ENCODE peak calls at places on chromosomes 6 and 20, in six cellular contexts. C is progenitor cell of endocrine pancreas, A is HEK293T, J is HCT116, U is activated T-cell treated with anti-CD3 and anti-CD28 coated beads for 24 hours, G is amygdala. R is an unnamed sample.

GRCh38 chr20:19661717-19662637 is 96.1 kb upstream of the RIN2 start:
- DNase-seq in G (peak), C (peak), J (peak), U (peak), A (peak), R (peak)

GRCh38 chr6:5422321-5422915 is 161.1 kb downstream of the FARS2 start:
- DNase-seq in J (peak), A (peak), U (no peak), G (no peak), C (no peak), R (peak)

GRCh38 chr20:10705801-10706459 is 32.1 kb upstream of the JAG1 start:
- DNase-seq in G (no peak), C (no peak), J (peak), U (no peak), A (no peak), R (no peak)

GRCh38 chr6:160494576-160494975 is 146.4 kb downstream of the SLC22A3 start:
- DNase-seq in C (no peak), J (no peak), A (no peak), G (no peak), U (no peak), R (no peak)

GRCh38 chr20:17556842-17557674 is 12.8 kb upstream of the DSTN start:
- DNase-seq in G (no peak), J (no peak), A (no peak), C (no peak), U (no peak), R (no peak)

GRCh38 chr6:3390698-3391097 is 66.2 kb downstream of the SLC22A23 start:
- DNase-seq in U (no peak), C (no peak), G (no peak), J (peak), A (no peak), R (no peak)

GRCh38 chr6:50600280-50600679 is 113.0 kb upstream of the TFAP2D start:
- DNase-seq in J (no peak), U (no peak), C (no peak), G (no peak), A (no peak), R (no peak)

GRCh38 chr20:17513956-17514355 is 17.2 kb downstream of the BFSP1 start:
- DNase-seq in U (no peak), J (no peak), C (no peak), G (no peak), A (no peak), R (no peak)

GRCh38 chr6:47456536-47456975 is 21.0 kb upstream of the CD2AP start:
- DNase-seq in J (no peak), G (no peak), A (no peak), C (no peak), U (no peak), R (no peak)

GRCh38 chr6:115766745-115767462 is 293.8 kb downstream of the FRK start:
- DNase-seq in C (no peak), U (no peak), A (no peak), G (no peak), J (no peak), R (no peak)

GRCh38 chr6:21396313-21396712 is 197.2 kb upstream of the SOX4 start:
- DNase-seq in U (no peak), J (no peak), A (no peak), G (no peak), C (no peak), R (no peak)

GRCh38 chr6:168132531-168133184 is 53.6 kb upstream of the FRMD1 start:
- DNase-seq in A (peak), G (peak), U (no peak), C (peak), J (no peak), R (no peak)

GRCh38 chr6:141326426-141326825 is 806.3 kb upstream of the GJE1 start:
- DNase-seq in J (peak), G (no peak), A (no peak), C (no peak), U (peak), R (no peak)

GRCh38 chr6:143205983-143206382 is 145.3 kb downstream of the AIG1 start:
- DNase-seq in G (no peak), U (no peak), J (no peak), C (no peak), A (no peak), R (no peak)

GRCh38 chr6:12751694-12752304 is 35.2 kb downstream of the PHACTR1 start:
- DNase-seq in J (no peak), U (no peak), G (no peak), C (peak), A (peak), R (peak)

GRCh38 chr6:37061157-37061804 is 55.8 kb downstream of the FGD2 start:
- DNase-seq in U (no peak), G (peak), J (no peak), C (no peak), A (no peak), R (no peak)

GRCh38 chr6:45896783-45897441 is 118.7 kb downstream of the CLIC5 start:
- DNase-seq in C (no peak), A (no peak), J (no peak), G (no peak), U (no peak), R (no peak)

GRCh38 chr20:25984933-25985332 is 288.3 kb upstream of the ZNF337 start:
- DNase-seq in C (no peak), G (peak), U (peak), A (no peak), J (no peak), R (no peak)

GRCh38 chr20:59903631-59904030 is 29.8 kb downstream of the SYCP2 start:
- DNase-seq in J (no peak), G (no peak), U (no peak), A (no peak), C (no peak), R (no peak)

GRCh38 chr6:132390451-132390850 is 10.8 kb downstream of the MOXD1 start:
- DNase-seq in A (no peak), J (no peak), U (no peak), C (no peak), G (no peak), R (no peak)

GRCh38 chr20:31747640-31748039 is 8.6 kb downstream of the TPX2 start:
- DNase-seq in U (no peak), C (no peak), G (no peak), A (no peak), J (no peak), R (no peak)

GRCh38 chr6:3868544-3868943 is 19.4 kb downstream of the FAM50B start:
- DNase-seq in G (no peak), U (no peak), A (no peak), C (no peak), J (no peak), R (no peak)